ENCODE peak calls at places on chromosome 4, in ten cellular contexts. W is fibroblast of mammary gland, R is lower leg skin, J is AG04449, L is ascending aorta, Y is astrocyte of the spinal cord, U is epithelial cell of esophagus, Z is ovary, G is right cardiac atrium, H is uterus. F is an unnamed sample.

GRCh38 chr4:23972202-23972601 is 82.4 kb upstream of the PPARGC1A start:
- DNase-seq in L (no peak), J (no peak), W (no peak), U (no peak), Y (no peak), Z (no peak), G (no peak), H (no peak), R (no peak), F (no peak)

GRCh38 chr4:95086532-95086931 is 328.8 kb downstream of the BMPR1B start:
- DNase-seq in G (no peak), J (no peak), Y (no peak), R (no peak), U (peak; percentile 86), Z (no peak), W (no peak), H (no peak), L (no peak), F (no peak)

GRCh38 chr4:146121757-146122156 is 53.8 kb upstream of the LSM6 start:
- DNase-seq in J (no peak), G (peak; percentile 43), Z (no peak), L (no peak), R (no peak), Y (no peak), W (no peak), H (no peak), U (no peak), F (no peak)

GRCh38 chr4:111798840-111799239 is 346.4 kb upstream of the FAM241A start:
- DNase-seq in W (no peak), Z (no peak), H (no peak), R (no peak), G (no peak), U (no peak), Y (no peak), L (no peak), J (no peak), F (no peak)

GRCh38 chr4:7306566-7306965 is 114.2 kb downstream of the SORCS2 start:
- DNase-seq in Z (no peak), U (no peak), L (no peak), W (no peak), R (no peak), G (peak; percentile 14), Y (no peak), J (no peak), H (no peak), F (no peak)

GRCh38 chr4:107991945-107992625 is 2.4 kb downstream of the HADH start:
- DNase-seq in R (no peak), H (no peak), L (no peak), W (peak; percentile 38), Z (no peak), J (no peak), U (no peak), G (no peak), Y (no peak), F (no peak)

GRCh38 chr4:101835121-101835904 is 44.8 kb downstream of the BANK1 start:
- DNase-seq in R (no peak), W (peak; percentile 75), H (no peak), J (no peak), L (no peak), Z (no peak), Y (peak; percentile 70), U (peak; percentile 83), G (peak; percentile 49), F (no peak)

GRCh38 chr4:174999407-174999806 is 81.2 kb downstream of the ADAM29 start:
- DNase-seq in Y (peak; percentile 67), U (peak; percentile 57), L (no peak), W (peak; percentile 45), R (no peak), H (no peak), J (no peak), Z (no peak), G (no peak), F (no peak)

GRCh38 chr4:5452156-5452555 is 256.2 kb downstream of the EVC2 start:
- DNase-seq in Y (no peak), W (no peak), L (peak; percentile 55), U (no peak), Z (no peak), J (no peak), H (no peak), R (peak; percentile 68), G (no peak), F (no peak)

GRCh38 chr4:61922766-61923165 is 722.6 kb downstream of the ADGRL3 start:
- DNase-seq in Z (no peak), G (no peak), H (no peak), L (no peak), W (no peak), J (no peak), R (no peak), Y (no peak), U (peak; percentile 36), F (no peak)

GRCh38 chr4:77010841-77011354 is 61.3 kb downstream of the SEPTIN11 start:
- DNase-seq in R (no peak), W (peak; percentile 93), L (no peak), G (no peak), Y (peak; percentile 81), H (no peak), Z (no peak), U (peak; percentile 62), J (no peak), F (no peak)

GRCh38 chr4:75729836-75730235 is 5.5 kb downstream of the USO1 start:
- DNase-seq in U (no peak), R (no peak), Y (no peak), G (no peak), L (no peak), W (no peak), Z (no peak), H (no peak), J (no peak), F (no peak)

GRCh38 chr4:75724066-75724866 is at the start of gene USO1:
- DNase-seq in G (peak; percentile 99), W (peak; percentile 98), Z (peak; percentile 100), J (peak; percentile 93), R (peak; percentile 100), Y (peak; percentile 99), U (peak; percentile 100), L (peak; percentile 99), H (peak; percentile 99), F (peak; percentile 97)

GRCh38 chr4:75724867-75725724 is 719 bp downstream of the USO1 start:
- DNase-seq in W (peak; percentile 75), J (no peak), G (peak; percentile 91), H (peak; percentile 63), R (peak; percentile 94), Y (peak; percentile 83), L (peak; percentile 87), U (peak; percentile 75), Z (peak; percentile 85), F (peak; percentile 3)

GRCh38 chr4:75726577-75726976 is 2.2 kb downstream of the USO1 start:
- DNase-seq in W (peak; percentile 41), Z (no peak), L (peak; percentile 64), Y (peak; percentile 1), R (no peak), G (no peak), J (no peak), U (no peak), H (no peak), F (no peak)

GRCh38 chr4:75727073-75727472 is 2.7 kb downstream of the USO1 start:
- DNase-seq in Z (no peak), H (no peak), Y (no peak), G (no peak), R (no peak), U (no peak), J (no peak), L (no peak), W (no peak), F (no peak)
- H3K4me3 ChIP-seq in Z (no peak overlapping the region), H (no peak overlapping the region), Y (peak overlapping the region; percentile 21), G (peak overlapping the region; percentile 75), R (no peak overlapping the region), U (peak overlapping the region; percentile 98), J (peak overlapping the region; percentile 99), L (peak overlapping the region; percentile 78), W (peak overlapping the region; percentile 98), F (no peak overlapping the region)

GRCh38 chr4:82774711-82775171 is 23.9 kb downstream of the SCD5 start:
- DNase-seq in G (peak; percentile 59), U (no peak), J (no peak), L (no peak), H (no peak), Z (no peak), Y (peak; percentile 25), W (peak; percentile 28), R (peak; percentile 64), F (no peak)
- H3K4me3 ChIP-seq in G (no peak overlapping the region), U (no peak overlapping the region), J (no peak overlapping the region), L (no peak overlapping the region), H (no peak overlapping the region), Z (no peak overlapping the region), Y (no peak overlapping the region), W (no peak overlapping the region), R (no peak overlapping the region), F (no peak overlapping the region)

GRCh38 chr4:103429283-103429682 is 231.1 kb upstream of the CENPE start:
- DNase-seq in U (no peak), Z (no peak), G (no peak), R (no peak), H (no peak), W (no peak), L (no peak), J (no peak), Y (no peak), F (peak; percentile 48)
- H3K4me3 ChIP-seq in U (no peak overlapping the region), Z (no peak overlapping the region), G (no peak overlapping the region), R (no peak overlapping the region), H (no peak overlapping the region), W (no peak overlapping the region), L (no peak overlapping the region), J (no peak overlapping the region), Y (no peak overlapping the region), F (no peak overlapping the region)

GRCh38 chr4:137432431-137432830 is 99.9 kb downstream of the PCDH18 start:
- DNase-seq in U (no peak), Z (no peak), Y (peak; percentile 9), J (no peak), W (no peak), H (no peak), L (no peak), R (no peak), G (no peak), F (no peak)
- H3K4me3 ChIP-seq in U (no peak overlapping the region), Z (no peak overlapping the region), Y (no peak overlapping the region), J (no peak overlapping the region), W (no peak overlapping the region), H (no peak overlapping the region), L (peak overlapping the region; percentile 14), R (no peak overlapping the region), G (no peak overlapping the region), F (no peak overlapping the region)

GRCh38 chr4:87235020-87235671 is 14.7 kb upstream of the KLHL8 start:
- DNase-seq in Y (no peak), H (no peak), G (no peak), J (no peak), R (no peak), Z (no peak), U (peak; percentile 56), W (peak; percentile 47), L (no peak), F (no peak)
- H3K4me3 ChIP-seq in Y (peak overlapping the region; percentile 35), H (peak overlapping the region; percentile 38), G (peak overlapping the region; percentile 82), J (peak overlapping the region; percentile 58), R (no peak overlapping the region), Z (peak overlapping the region; percentile 39), U (peak overlapping the region; percentile 43), W (peak overlapping the region; percentile 59), L (peak overlapping the region; percentile 50), F (peak overlapping the region; percentile 42)

F was measured in Jurkat, Clone E6-1.